ENCODE peak calls at places on chromosome 20, in six cellular contexts. E is fibroblast of the aortic adventitia, M is PC-9, B is astrocyte of the spinal cord, J is dorsolateral prefrontal cortex, X is adrenal gland. D is an unnamed sample.

GRCh38 chr20:24653306-24653705 is 183.9 kb downstream of the SYNDIG1 start:
- DNase-seq in E (no peak), M (peak), B (peak), J (no peak), X (no peak), D (no peak)

GRCh38 chr20:7742479-7742878 is 197.8 kb downstream of the HAO1 start:
- DNase-seq in E (peak), M (no peak), B (peak), J (no peak), X (no peak), D (peak)

GRCh38 chr20:26276811-26277210 is 580.2 kb upstream of the ZNF337 start:
- DNase-seq in E (peak), M (no peak), B (peak), J (no peak), X (no peak), D (peak)

GRCh38 chr20:62643521-62644043 is 1.3 kb downstream of the SLCO4A1 start:
- DNase-seq in E (peak), M (no peak), B (no peak), J (no peak), X (no peak), D (no peak)

GRCh38 chr20:48404598-48404997 is 423.2 kb downstream of the PREX1 start:
- DNase-seq in E (no peak), M (no peak), B (no peak), J (no peak), X (no peak), D (no peak)

GRCh38 chr20:48659888-48660287 is 167.9 kb downstream of the PREX1 start:
- DNase-seq in E (peak), M (no peak), B (no peak), J (no peak), X (no peak), D (no peak)

GRCh38 chr20:63891061-63892002 is 3.6 kb upstream of the DNAJC5 start:
- DNase-seq in E (no peak), M (no peak), B (no peak), J (no peak), X (no peak), D (no peak)

GRCh38 chr20:19658137-19658536 is 99.9 kb upstream of the RIN2 start:
- DNase-seq in E (no peak), M (no peak), B (no peak), J (no peak), X (no peak), D (no peak)

GRCh38 chr20:23159923-23160445 is 73.9 kb upstream of the CD93 start:
- DNase-seq in E (peak), M (no peak), B (no peak), J (no peak), X (no peak), D (no peak)

GRCh38 chr20:25248501-25249172 is 752 bp downstream of the PYGB start:
- DNase-seq in E (peak), M (no peak), B (peak), J (peak), X (no peak), D (peak)

GRCh38 chr20:2084703-2085102 is 16.9 kb upstream of the STK35 start:
- DNase-seq in E (peak), M (no peak), B (no peak), J (no peak), X (no peak), D (peak)

GRCh38 chr20:20782747-20783146 is 70.3 kb upstream of the RALGAPA2 start:
- DNase-seq in E (no peak), M (no peak), B (no peak), J (no peak), X (no peak), D (no peak)

GRCh38 chr20:4797275-4797674 is 75.6 kb downstream of the PRND start:
- DNase-seq in E (peak), M (no peak), B (no peak), J (no peak), X (no peak), D (no peak)

GRCh38 chr20:19981091-19981490 is 36.1 kb upstream of the NAA20 start:
- DNase-seq in E (peak), M (peak), B (peak), J (no peak), X (peak), D (no peak)

GRCh38 chr20:38937000-38937399 is 10.8 kb downstream of the FAM83D start:
- DNase-seq in E (no peak), M (no peak), B (no peak), J (no peak), X (no peak), D (no peak)

GRCh38 chr20:62823688-62824475 is 7.0 kb downstream of the COL9A3 start:
- DNase-seq in E (no peak), M (no peak), B (no peak), J (no peak), X (peak), D (no peak)

GRCh38 chr20:50077818-50078601 is 34.9 kb downstream of the UBE2V1 start:
- DNase-seq in E (no peak), M (no peak), B (no peak), J (peak), X (no peak), D (no peak)

GRCh38 chr20:63492982-63493381 is 5.9 kb downstream of the EEF1A2 start:
- DNase-seq in E (no peak), M (no peak), B (no peak), J (no peak), X (no peak), D (no peak)

GRCh38 chr20:1533059-1533458 is 24.4 kb downstream of the SIRPD start:
- DNase-seq in E (peak), M (no peak), B (no peak), J (no peak), X (no peak), D (no peak)

GRCh38 chr20:385448-385847 is 4.9 kb downstream of the TRIB3 start:
- DNase-seq in E (no peak), M (no peak), B (no peak), J (no peak), X (no peak), D (no peak)

GRCh38 chr20:33159713-33160112 is 8.2 kb upstream of the BPIFA2 start:
- DNase-seq in E (no peak), M (peak), B (no peak), J (no peak), X (no peak), D (no peak)

GRCh38 chr20:50339196-50339901 is 148.7 kb downstream of the CEBPB start:
- DNase-seq in E (peak), M (no peak), B (peak), J (no peak), X (peak), D (no peak)

GRCh38 chr20:50003253-50003656 is 20.5 kb downstream of the SNAI1 start:
- DNase-seq in E (peak), M (peak), B (peak), J (no peak), X (no peak), D (peak)

DNA sequence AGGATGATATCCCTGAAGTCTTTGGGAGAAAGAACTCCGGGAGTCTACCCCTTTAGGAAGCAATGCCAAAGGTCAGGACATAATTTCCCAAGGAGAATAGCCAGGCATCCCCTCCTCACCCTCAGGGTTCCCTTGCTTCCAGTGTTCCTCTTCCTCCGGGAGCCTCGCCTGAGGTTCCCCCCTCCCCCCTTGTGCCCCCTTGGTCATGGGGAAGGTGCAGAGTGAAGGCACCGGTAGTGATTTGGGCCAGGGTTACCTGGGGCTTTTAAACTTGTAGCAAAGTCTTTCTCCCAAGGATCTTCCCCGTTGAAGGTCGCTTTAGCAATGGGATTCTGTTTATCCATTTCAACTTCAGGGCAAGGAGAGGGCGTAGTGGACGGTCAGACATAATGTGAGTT is 1.2 kb downstream of the ISM1 start:
- DNase-seq in E (no peak), M (no peak), B (no peak), J (no peak), X (no peak), D (no peak)
- H3K4me3 ChIP-seq in E (no peak), M (peak), B (no peak), J (peak), X (peak), D (no peak)

GRCh38 chr20:44467289-44467883 is 8.3 kb upstream of the TTPAL start:
- DNase-seq in E (peak), M (no peak), B (peak), J (no peak), X (no peak), D (peak)
- H3K4me3 ChIP-seq in E (no peak), M (no peak), B (no peak), J (no peak), X (no peak), D (no peak)

GRCh38 chr20:53568351-53568750 is 25.3 kb downstream of the ZNF217 start:
- DNase-seq in E (no peak), M (no peak), B (no peak), J (no peak), X (no peak), D (no peak)

GRCh38 chr20:53569606-53570307 is 23.9 kb downstream of the ZNF217 start:
- DNase-seq in E (no peak), M (no peak), B (no peak), J (no peak), X (no peak), D (no peak)

GRCh38 chr20:53569005-53569404 is 24.6 kb downstream of the ZNF217 start:
- DNase-seq in E (no peak), M (no peak), B (no peak), J (no peak), X (no peak), D (no peak)

GRCh38 chr20:53571555-53572286 is 21.9 kb downstream of the ZNF217 start:
- DNase-seq in E (no peak), M (no peak), B (no peak), J (no peak), X (no peak), D (no peak)

DNA sequence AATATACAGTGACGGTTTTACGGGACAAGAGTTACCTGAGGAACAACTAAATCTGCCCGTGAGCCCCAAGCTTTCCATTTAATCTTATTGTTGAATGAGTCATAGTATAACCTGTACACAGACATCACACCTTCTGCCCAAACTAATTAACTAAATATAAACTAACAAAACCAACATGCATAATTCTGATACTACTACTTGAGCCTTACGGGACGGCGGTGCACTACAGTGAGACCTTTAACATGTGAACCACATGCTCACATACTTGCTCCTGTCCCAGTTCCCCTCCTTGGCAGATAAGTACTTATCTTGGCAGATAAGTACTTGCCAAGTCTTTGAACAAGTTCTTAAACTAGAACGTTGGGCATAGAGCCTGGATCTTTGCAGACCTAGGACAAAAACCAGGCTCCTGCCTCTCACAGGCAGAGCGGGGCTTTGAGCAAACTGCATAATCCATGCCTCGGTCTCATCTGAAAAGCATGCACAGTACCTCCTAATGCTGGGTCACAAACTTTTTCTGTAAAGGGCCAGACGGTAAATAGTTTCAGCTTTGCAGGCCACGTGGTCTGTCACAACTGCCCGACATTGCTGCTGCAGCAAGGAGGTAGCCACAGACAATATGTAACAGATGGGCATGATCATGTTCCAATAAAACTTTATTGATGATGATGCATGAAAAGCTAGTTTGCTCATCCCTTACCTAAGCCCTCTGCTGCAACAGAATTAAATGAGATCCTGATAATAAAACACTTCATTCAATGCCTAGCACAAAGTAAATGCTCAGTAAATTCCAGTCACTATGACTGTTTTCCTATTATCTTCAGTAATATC is 23.0 kb downstream of the ZNF217 start:
- DNase-seq in E (peak), M (no peak), B (no peak), J (no peak), X (no peak), D (no peak)
- H3K4me3 ChIP-seq in E (no peak), M (no peak), B (no peak), J (no peak), X (no peak), D (no peak)

DNA sequence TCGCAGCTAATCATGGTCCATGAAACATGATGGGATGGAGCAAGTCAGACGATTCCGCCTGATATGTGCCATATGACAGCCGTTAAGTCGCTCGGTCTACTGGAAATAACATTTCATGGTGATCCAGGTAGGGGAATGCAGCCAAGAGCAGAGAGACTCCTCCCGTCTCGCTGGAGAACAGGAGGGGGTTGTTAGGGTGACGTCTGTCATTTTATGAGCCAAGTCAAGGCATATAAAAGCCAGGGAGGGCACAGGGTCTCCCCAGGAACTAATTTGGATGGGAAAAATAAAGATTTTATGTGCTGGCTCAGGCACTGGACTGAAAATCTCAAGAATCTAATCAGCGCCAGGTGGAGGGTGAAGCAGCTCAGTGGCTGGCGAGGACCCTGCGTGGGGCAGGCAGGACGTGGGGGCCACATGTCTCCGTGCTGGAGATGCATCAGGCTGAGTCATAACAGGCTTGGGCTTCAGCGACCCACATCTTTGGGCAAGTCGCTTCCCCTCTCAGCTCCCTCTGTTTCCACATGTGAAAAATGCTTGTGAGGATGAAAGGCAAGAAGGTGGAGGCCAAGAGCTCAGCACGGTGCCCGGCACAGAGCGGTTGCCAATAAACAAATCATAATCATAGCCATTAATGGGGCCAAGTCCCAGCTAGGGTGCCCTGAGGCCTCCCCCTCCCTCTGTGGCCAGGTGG is 234.6 kb downstream of the ANKRD60 start:
- DNase-seq in E (no peak), M (no peak), B (peak), J (no peak), X (no peak), D (no peak)
- H3K4me3 ChIP-seq in E (no peak), M (no peak), B (no peak), J (no peak), X (no peak), D (no peak)

DNA sequence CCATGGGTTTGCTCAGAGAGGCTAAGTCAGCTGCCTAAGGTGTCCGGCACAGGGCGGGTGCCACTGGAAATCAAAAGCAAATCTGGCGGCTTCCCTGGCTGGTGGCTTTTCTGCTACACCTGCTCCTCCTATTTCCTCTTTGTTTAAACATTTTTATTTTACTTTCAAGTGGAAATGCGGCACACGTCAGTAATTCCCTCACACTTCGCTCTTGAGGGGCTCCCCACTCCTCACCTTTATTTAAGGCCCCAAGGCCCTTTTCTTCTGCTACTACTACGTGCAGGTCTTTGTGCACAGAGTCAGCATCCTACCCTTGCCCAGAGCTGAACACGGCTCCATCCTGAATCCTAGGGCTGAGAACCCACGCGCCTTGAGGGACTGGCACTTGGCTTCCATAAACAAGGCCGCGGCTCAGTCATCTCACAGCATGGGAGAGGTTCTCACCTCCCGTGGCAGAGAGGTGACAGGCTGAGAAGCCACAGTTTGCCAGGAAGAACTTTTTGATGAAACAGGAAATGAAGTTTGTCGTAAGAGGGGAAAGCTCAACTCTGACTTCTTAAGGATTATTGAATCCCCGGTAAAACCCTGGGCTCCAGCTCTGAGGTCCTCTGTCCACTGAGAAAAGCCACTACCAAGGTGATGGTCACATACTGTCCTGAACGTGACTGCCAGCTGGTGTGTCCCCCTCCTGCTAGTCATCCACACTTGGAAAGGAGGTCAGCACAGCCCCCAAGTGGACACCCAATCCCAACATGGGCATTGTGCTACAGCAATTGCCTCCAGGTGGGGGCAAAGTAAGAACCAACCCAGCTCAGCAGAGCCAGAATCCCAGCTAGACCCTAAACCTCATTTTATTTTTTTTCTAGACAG is 48.0 kb downstream of the NFATC2 start:
- DNase-seq in E (no peak), M (no peak), B (no peak), J (no peak), X (no peak), D (no peak)
- H3K4me3 ChIP-seq in E (no peak), M (no peak), B (no peak), J (no peak), X (no peak), D (no peak)

DNA sequence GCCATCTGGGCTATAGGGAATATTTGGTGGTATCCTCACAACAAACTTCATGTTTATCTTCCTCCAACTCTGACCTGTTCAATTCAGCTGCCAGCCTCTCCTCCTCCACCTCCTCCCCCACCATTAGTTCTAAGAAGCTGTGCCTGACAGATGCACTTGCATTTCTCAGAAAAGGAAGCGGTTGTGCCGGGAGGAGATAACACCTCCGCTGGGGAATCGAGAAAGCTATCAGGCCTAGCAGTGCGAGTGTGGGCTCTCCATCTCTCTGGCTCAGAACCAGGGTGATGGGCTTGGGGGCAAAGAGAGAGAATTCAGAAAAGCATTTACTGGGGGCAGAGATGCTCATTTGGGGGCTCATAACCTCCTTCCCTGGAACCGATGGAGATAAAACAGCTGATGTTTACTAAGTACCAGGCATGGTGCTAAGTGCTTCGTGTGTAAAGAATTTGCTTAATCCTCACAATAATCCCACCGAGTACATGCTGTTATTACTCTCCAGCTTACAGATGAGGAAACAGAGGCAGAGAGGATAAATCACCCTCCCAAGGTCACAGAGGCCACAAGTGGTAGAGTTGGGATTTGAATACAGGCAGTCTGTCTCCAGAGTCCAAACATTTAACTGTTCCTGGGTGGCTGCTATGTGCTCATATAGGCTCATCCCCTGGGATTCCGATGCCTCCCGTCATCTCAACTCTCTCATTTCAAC is 38.3 kb downstream of the COX4I2 start:
- DNase-seq in E (peak), M (no peak), B (no peak), J (no peak), X (no peak), D (peak)
- H3K4me3 ChIP-seq in E (peak), M (no peak), B (no peak), J (no peak), X (peak), D (no peak)